ENCODE peak calls at places on chromosomes 5 and 9, in six cellular contexts. T is prostate gland; K is body of pancreas; Y is transverse colon; B is naive thymus-derived CD4-positive, alpha-beta T cell; I is H1. P is an unnamed sample.

GRCh38 chr5:75364571-75365280 is 27.7 kb downstream of the HMGCR start:
- DNase-seq in T (no peak), K (no peak), Y (no peak), I (no peak), B (no peak), P (peak; percentile 73)

GRCh38 chr9:137809038-137809630 is 68.4 kb upstream of the CACNA1B start:
- DNase-seq in T (no peak), K (no peak), B (no peak), Y (no peak), I (no peak), P (no peak)

GRCh38 chr5:67248703-67249589 is 52.3 kb upstream of the CD180 start:
- DNase-seq in K (no peak), T (peak; percentile 93), B (no peak), I (no peak), Y (peak; percentile 20), P (peak; percentile 37)

GRCh38 chr9:31347082-31347617 is 1037.3 kb upstream of the ACO1 start:
- DNase-seq in T (no peak), I (no peak), K (no peak), B (peak; percentile 58), Y (no peak), P (no peak)

GRCh38 chr5:142466195-142466951 is 141.6 kb upstream of the SPRY4 start:
- DNase-seq in Y (no peak), B (no peak), K (no peak), T (no peak), I (no peak), P (no peak)

GRCh38 chr5:33701251-33701650 is 190.5 kb downstream of the ADAMTS12 start:
- DNase-seq in Y (no peak), B (no peak), T (no peak), I (no peak), K (no peak), P (no peak)

GRCh38 chr5:56494300-56494704 is 261.2 kb upstream of the ANKRD55 start:
- DNase-seq in Y (no peak), B (no peak), I (no peak), T (no peak), K (no peak), P (peak; percentile 70)

GRCh38 chr5:518721-519120 is 5.5 kb downstream of the SLC9A3 start:
- DNase-seq in K (no peak), B (no peak), T (no peak), I (no peak), Y (peak; percentile 77), P (no peak)

GRCh38 chr5:43008369-43009158 is 31.6 kb downstream of the ANXA2R start:
- DNase-seq in Y (peak; percentile 94), I (peak; percentile 90), K (peak; percentile 81), B (peak; percentile 89), T (peak; percentile 88), P (peak; percentile 50)

GRCh38 chr9:88308831-88309230 is 79.4 kb upstream of the SPIN1 start:
- DNase-seq in K (no peak), T (no peak), B (no peak), I (no peak), Y (no peak), P (no peak)

GRCh38 chr9:35801328-35802128 is 10.1 kb downstream of the NPR2 start:
- DNase-seq in I (no peak), K (no peak), T (no peak), Y (no peak), B (no peak), P (no peak)

GRCh38 chr5:172715421-172715780 is 55.6 kb downstream of the DUSP1 start:
- DNase-seq in B (no peak), I (no peak), K (no peak), T (no peak), Y (no peak), P (no peak)

GRCh38 chr9:35367451-35367850 is 122.5 kb upstream of the RUSC2 start:
- DNase-seq in T (no peak), Y (no peak), I (no peak), B (no peak), K (no peak), P (no peak)

GRCh38 chr9:94912700-94913249 is 186.3 kb downstream of the AOPEP start:
- DNase-seq in B (no peak), T (no peak), Y (no peak), K (peak; percentile 42), I (no peak), P (no peak)

DNA sequence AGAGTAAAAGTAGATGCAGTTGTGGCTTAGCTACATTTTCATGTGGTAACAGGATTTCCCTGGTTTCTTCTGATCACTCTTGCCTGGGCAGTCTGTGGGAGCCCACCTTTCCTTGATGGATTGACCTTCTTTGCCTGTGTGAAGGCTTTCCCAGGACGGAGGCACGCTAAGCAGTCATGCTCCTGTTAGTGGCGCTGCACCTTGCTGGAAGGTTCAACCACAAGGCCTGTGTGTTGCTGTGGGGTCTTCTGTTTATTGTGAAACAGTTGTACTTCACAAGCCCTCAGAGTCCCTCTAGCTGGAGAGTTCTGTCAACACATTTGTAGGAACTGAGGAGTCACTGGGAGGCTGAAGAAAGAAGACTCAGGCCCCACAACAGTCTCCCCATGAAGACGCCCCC is 402.0 kb downstream of the IRX1 start:
- DNase-seq in K (no peak), T (no peak), B (no peak), I (no peak), Y (no peak), P (no peak)
- H3K4me1 ChIP-seq in K (no peaks in the 10 kb centered on the region), T (no peaks in the 10 kb centered on the region), B (no peaks in the 10 kb centered on the region), I (no peaks in the 10 kb centered on the region), Y (no peaks in the 10 kb centered on the region), P (no peaks in the 10 kb centered on the region)

GRCh38 chr5:40441733-40442132 is 238.0 kb upstream of the PTGER4 start:
- DNase-seq in I (no peak), K (no peak), T (no peak), B (peak; percentile 35), Y (peak; percentile 73), P (no peak)

GRCh38 chr5:40442346-40442745 is 237.4 kb upstream of the PTGER4 start:
- DNase-seq in B (peak; percentile 23), I (no peak), T (no peak), Y (no peak), K (no peak), P (no peak)

GRCh38 chr5:40446910-40447309 is 232.8 kb upstream of the PTGER4 start:
- DNase-seq in T (peak; percentile 34), I (no peak), Y (no peak), B (no peak), K (no peak), P (no peak)

GRCh38 chr5:40452874-40453624 is 226.7 kb upstream of the PTGER4 start:
- DNase-seq in K (no peak), T (no peak), I (no peak), B (no peak), Y (no peak), P (no peak)

GRCh38 chr5:40447438-40447837 is 232.3 kb upstream of the PTGER4 start:
- DNase-seq in Y (no peak), I (no peak), T (no peak), B (no peak), K (no peak), P (no peak)
- H3K9me3 ChIP-seq in Y (no peaks in the 10 kb centered on the region), I (peaks cover 7% of the 10 kb centered on the region), T (no peaks in the 10 kb centered on the region), B (no peaks in the 10 kb centered on the region), K (no peaks in the 10 kb centered on the region), P (no peaks in the 10 kb centered on the region)

DNA sequence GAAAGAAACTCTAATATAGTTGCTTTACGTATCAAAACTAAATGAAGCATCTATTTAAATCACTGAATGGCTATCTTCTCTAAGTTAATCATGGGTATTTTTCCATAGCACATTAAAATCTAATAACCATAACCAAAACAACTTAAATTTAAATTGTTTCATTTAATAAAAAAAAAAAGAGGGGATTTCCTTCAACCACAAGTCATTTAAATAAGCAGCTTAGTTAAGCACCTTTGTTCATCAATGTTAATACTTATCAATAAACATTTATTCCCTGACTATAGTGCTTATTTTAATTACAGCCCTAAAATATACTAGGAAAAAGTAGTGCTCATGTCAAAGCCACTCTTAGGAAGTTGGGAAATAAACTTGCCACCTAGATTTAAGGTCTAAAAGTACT is 30.3 kb downstream of the ZNF608 start:
- DNase-seq in B (no peak), T (no peak), Y (no peak), K (no peak), I (no peak), P (no peak)
- H3K4me1 ChIP-seq in B (no peaks in the 10 kb centered on the region), T (no peaks in the 10 kb centered on the region), Y (no peaks in the 10 kb centered on the region), K (peaks cover 38% of the 10 kb centered on the region), I (peaks cover 9% of the 10 kb centered on the region), P (peaks cover 27% of the 10 kb centered on the region)

DNA sequence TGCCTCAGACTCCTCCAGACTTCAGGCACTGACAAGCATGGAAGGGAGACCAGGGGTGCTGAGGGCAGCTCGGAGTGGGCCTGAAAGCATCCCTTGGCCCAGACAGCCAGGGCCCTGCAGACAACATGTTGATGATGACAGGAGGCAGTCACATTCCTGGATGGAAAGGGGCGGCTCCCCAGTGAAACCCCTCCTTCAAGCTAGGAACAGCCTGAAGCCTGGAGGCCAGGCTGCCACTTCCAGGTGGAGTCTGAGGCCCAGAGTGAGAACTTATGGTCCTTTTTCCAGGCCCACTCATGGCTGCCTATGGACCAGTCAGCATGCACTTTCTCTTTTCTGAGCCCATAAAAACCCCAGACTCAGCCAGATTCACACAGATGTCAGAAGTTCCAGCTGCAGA is 104.2 kb upstream of the HCN1 start:
- DNase-seq in I (no peak), B (no peak), T (no peak), K (no peak), Y (no peak), P (no peak)
- H3K9me3 ChIP-seq in I (peaks cover 3% of the 10 kb centered on the region), B (peaks cover 22% of the 10 kb centered on the region), T (no peaks in the 10 kb centered on the region), K (no peaks in the 10 kb centered on the region), Y (no peaks in the 10 kb centered on the region), P (no peaks in the 10 kb centered on the region)

GRCh38 chr5:126104951-126105350 is 318.3 kb upstream of the GRAMD2B start:
- DNase-seq in Y (no peak), T (no peak), I (no peak), B (no peak), K (no peak), P (no peak)

GRCh38 chr5:126106032-126106431 is 317.2 kb upstream of the GRAMD2B start:
- DNase-seq in T (no peak), Y (no peak), I (no peak), B (no peak), K (no peak), P (no peak)

GRCh38 chr5:126107381-126107780 is 315.8 kb upstream of the GRAMD2B start:
- DNase-seq in K (no peak), T (no peak), Y (no peak), I (no peak), B (no peak), P (no peak)

GRCh38 chr5:126104341-126104740 is 318.9 kb upstream of the GRAMD2B start:
- DNase-seq in K (no peak), Y (no peak), B (no peak), T (no peak), I (no peak), P (no peak)

GRCh38 chr5:126108505-126108904 is 314.7 kb upstream of the GRAMD2B start:
- DNase-seq in K (no peak), B (no peak), Y (no peak), T (no peak), I (peak; percentile 45), P (no peak)
- H3K4me1 ChIP-seq in K (no peaks in the 10 kb centered on the region), B (no peaks in the 10 kb centered on the region), Y (no peaks in the 10 kb centered on the region), T (no peaks in the 10 kb centered on the region), I (peaks cover 6% of the 10 kb centered on the region), P (no peaks in the 10 kb centered on the region)

GRCh38 chr5:141349917-141350619 is at the start of gene PCDHGB1:
- DNase-seq in K (peak; percentile 54), T (no peak), Y (peak; percentile 20), B (no peak), I (peak; percentile 83), P (peak; percentile 46)
- H3K9me3 ChIP-seq in K (no peaks in the 10 kb centered on the region), T (no peaks in the 10 kb centered on the region), Y (peaks cover 18% of the 10 kb centered on the region), B (peaks cover 36% of the 10 kb centered on the region), I (peaks cover 25% of the 10 kb centered on the region), P (no peaks in the 10 kb centered on the region)